ENCODE peak calls at places on chromosomes 5 and 9, in four cellular contexts. J is H9, U is IMR-90, B is H1. E is an unnamed sample.
A peak's percentile ranks its signal among the peaks of the same experiment; 100 is the strongest.

GRCh38 chr5:72046106-72046505 is 61.2 kb upstream of the MAP1B start:
- DNase-seq in J (no peak), U (no peak), B (no peak), E (no peak)

GRCh38 chr5:170892201-170892600 is 30.4 kb downstream of the RANBP17 start:
- DNase-seq in J (no peak), U (peak; percentile 90), B (no peak), E (no peak)

GRCh38 chr5:143194206-143194605 is 209.3 kb downstream of the NR3C1 start:
- DNase-seq in J (no peak), U (peak; percentile 53), B (no peak), E (no peak)

GRCh38 chr5:27855491-27855890 is 817.1 kb upstream of the CDH9 start:
- DNase-seq in J (no peak), U (no peak), B (no peak), E (no peak)

GRCh38 chr5:156103116-156103860 is 223.7 kb upstream of the SGCD start:
- DNase-seq in J (no peak), U (no peak), B (no peak), E (no peak)

GRCh38 chr5:12861891-12862290 is 957.6 kb upstream of the CTNND2 start:
- DNase-seq in J (no peak), U (no peak), B (no peak), E (peak; percentile 79)

GRCh38 chr9:34599546-34599945 is 10.0 kb upstream of the CNTFR start:
- DNase-seq in J (no peak), U (no peak), B (no peak), E (no peak)

GRCh38 chr5:56330806-56331205 is 97.7 kb upstream of the ANKRD55 start:
- DNase-seq in J (no peak), U (no peak), B (no peak), E (no peak)

GRCh38 chr5:141915881-141916336 is 7.8 kb upstream of the DELE1 start:
- DNase-seq in J (peak; percentile 70), U (no peak), B (peak; percentile 58), E (peak; percentile 86)

GRCh38 chr9:16131269-16131668 is 578.4 kb downstream of the CCDC171 start:
- DNase-seq in J (peak; percentile 36), U (peak; percentile 67), B (no peak), E (peak; percentile 77)
- H4K5ac ChIP-seq in J (no peak overlapping the region), U (no peak overlapping the region), B (no peak overlapping the region), E (no peak overlapping the region)

DNA sequence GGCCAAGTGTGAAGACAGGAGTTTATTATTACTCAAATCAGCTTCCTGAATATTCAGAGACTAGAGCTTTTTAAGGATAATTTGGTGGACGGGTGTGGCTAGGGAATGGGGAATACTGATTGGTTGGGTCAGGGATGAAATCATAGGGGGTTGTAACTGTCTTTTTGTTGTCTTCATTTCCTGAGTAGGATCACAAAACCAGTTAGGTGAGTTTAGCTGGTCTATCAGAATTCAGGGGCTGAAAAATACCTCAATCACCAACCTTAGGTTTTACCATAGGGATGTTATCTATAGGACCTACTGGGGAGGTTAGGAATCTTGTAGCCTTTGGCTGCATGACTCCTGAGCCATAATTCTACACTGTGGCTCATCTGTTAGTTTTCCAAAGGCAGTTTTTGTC is 235.8 kb downstream of the YTHDC2 start:
- DNase-seq in J (no peak), U (no peak), B (no peak), E (peak; percentile 87)
- H3K9ac ChIP-seq in J (no peak overlapping the region), U (no peak overlapping the region), B (no peak overlapping the region), E (no peak overlapping the region)

DNA sequence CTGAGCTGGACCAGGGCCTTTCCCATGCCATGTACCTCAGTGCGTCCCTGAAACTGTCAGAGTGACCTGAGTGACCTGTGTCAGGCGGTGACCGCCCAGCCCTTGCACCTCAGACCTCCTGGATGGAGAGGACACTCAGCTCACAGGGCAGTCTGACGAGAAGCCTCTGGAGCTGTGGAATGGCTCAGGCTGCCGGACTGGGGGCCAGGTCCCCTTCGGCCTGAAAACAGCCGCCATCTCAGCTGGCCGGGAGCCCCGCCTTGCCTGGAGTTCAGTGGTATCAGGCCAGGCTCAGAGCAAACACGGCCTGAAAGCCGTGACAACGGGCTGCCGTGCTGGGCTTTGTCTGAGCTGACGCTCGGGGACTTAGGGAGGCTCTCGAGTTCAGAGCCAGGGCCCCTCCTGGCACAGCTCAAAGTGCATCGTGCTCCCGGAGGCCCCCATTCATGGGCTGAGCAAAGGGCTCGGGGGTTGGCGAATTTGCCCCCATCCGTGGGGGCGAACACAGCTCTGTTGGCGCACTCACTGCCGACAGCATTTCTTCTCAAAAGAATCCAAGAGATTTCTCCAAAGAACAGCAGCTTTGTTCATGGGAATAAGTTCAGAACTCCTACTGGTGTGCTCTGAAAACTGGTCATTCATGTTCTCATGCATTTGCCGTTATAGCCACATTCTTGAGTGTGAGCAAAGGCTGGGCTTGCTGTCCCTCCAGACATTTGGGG is 8.4 kb upstream of the SLC9A3 start:
- DNase-seq in J (no peak), U (no peak), B (no peak), E (no peak)
- H4K5ac ChIP-seq in J (no peak overlapping the region), U (no peak overlapping the region), B (no peak overlapping the region), E (no peak overlapping the region)

GRCh38 chr9:116355153-116355827 is 201.7 kb downstream of the PAPPA start:
- DNase-seq in J (peak; percentile 55), U (peak; percentile 28), B (no peak), E (peak; percentile 71)
- H3K9ac ChIP-seq in J (no peak overlapping the region), U (no peak overlapping the region), B (no peak overlapping the region), E (no peak overlapping the region)

GRCh38 chr5:40660751-40661150 is 19.0 kb upstream of the PTGER4 start:
- DNase-seq in J (no peak), U (no peak), B (no peak), E (no peak)
- H4K5ac ChIP-seq in J (no peak overlapping the region), U (no peak overlapping the region), B (no peak overlapping the region), E (no peak overlapping the region)

GRCh38 chr9:124784503-124784902 is 7.6 kb downstream of the OLFML2A start:
- DNase-seq in J (no peak), U (no peak), B (no peak), E (no peak)

GRCh38 chr9:124782661-124783574 is 6.0 kb downstream of the OLFML2A start:
- DNase-seq in J (no peak), U (no peak), B (peak; percentile 48), E (no peak)

GRCh38 chr9:124781967-124782660 is 5.2 kb downstream of the OLFML2A start:
- DNase-seq in J (no peak), U (no peak), B (peak; percentile 37), E (no peak)

GRCh38 chr9:124780757-124781151 is 3.8 kb downstream of the OLFML2A start:
- DNase-seq in J (no peak), U (no peak), B (peak; percentile 35), E (no peak)

GRCh38 chr9:124783830-124784229 is 6.9 kb downstream of the OLFML2A start:
- DNase-seq in J (no peak), U (no peak), B (peak; percentile 26), E (no peak)
- H3K9ac ChIP-seq in J (no peak overlapping the region), U (no peak overlapping the region), B (no peak overlapping the region), E (no peak overlapping the region)

GRCh38 chr9:7332780-7333179 is 466.8 kb downstream of the DMAC1 start:
- DNase-seq in J (no peak), U (no peak), B (no peak), E (no peak)
- H4K5ac ChIP-seq in J (no peak overlapping the region), U (no peak overlapping the region), B (no peak overlapping the region), E (no peak overlapping the region)